ENCODE peak calls at places on chromosomes 5 and 9, in four cellular contexts. U, R, S and B are unnamed samples.

GRCh38 chr5:140145818-140146522 is 20.2 kb downstream of the IGIP start:
- DNase-seq in R (peak), U (peak), S (peak), B (no peak)

GRCh38 chr9:17744786-17745185 is 165.9 kb downstream of the SH3GL2 start:
- DNase-seq in R (no peak), U (no peak), S (no peak), B (no peak)

GRCh38 chr5:60639544-60639943 is 60.4 kb downstream of the DEPDC1B start:
- DNase-seq in U (no peak), S (no peak), R (no peak), B (no peak)

GRCh38 chr5:6475626-6476312 is 27.1 kb downstream of the UBE2QL1 start:
- DNase-seq in R (no peak), U (no peak), S (no peak), B (no peak)

GRCh38 chr5:59863777-59864176 is 29.7 kb downstream of the PDE4D start:
- DNase-seq in S (no peak), R (no peak), U (no peak), B (no peak)

GRCh38 chr5:124477577-124477976 is 268.9 kb downstream of the ZNF608 start:
- DNase-seq in U (no peak), S (no peak), R (no peak), B (no peak)

GRCh38 chr5:67187318-67187717 is 9.3 kb downstream of the CD180 start:
- DNase-seq in R (no peak), S (no peak), U (no peak), B (no peak)

GRCh38 chr9:135989722-135990467 is 28.7 kb upstream of the UBAC1 start:
- DNase-seq in U (no peak), S (peak), R (peak), B (no peak)

GRCh38 chr5:75052461-75053285 is at the start of gene GCNT4:
- DNase-seq in U (peak), S (no peak), R (peak), B (no peak)

GRCh38 chr9:36021968-36022367 is 14.7 kb upstream of the RECK start:
- DNase-seq in R (no peak), U (no peak), S (no peak), B (no peak)

GRCh38 chr9:70902705-70903131 is 218.7 kb downstream of the TRPM3 start:
- DNase-seq in R (no peak), U (no peak), S (no peak), B (no peak)

GRCh38 chr9:116124472-116125040 is 29.0 kb upstream of the PAPPA start:
- DNase-seq in U (no peak), R (no peak), S (no peak), B (no peak)

GRCh38 chr5:16596541-16596940 is 20.3 kb downstream of the RETREG1 start:
- DNase-seq in U (no peak), R (no peak), S (no peak), B (no peak)

GRCh38 chr5:134000116-134000515 is 4.7 kb downstream of the VDAC1 start:
- DNase-seq in S (no peak), U (no peak), R (no peak), B (no peak)

GRCh38 chr5:135457424-135458071 is 5.4 kb upstream of the TIFAB start:
- DNase-seq in R (peak), S (peak), U (peak), B (peak)

GRCh38 chr5:73901455-73901854 is 275.5 kb downstream of the ARHGEF28 start:
- DNase-seq in U (no peak), R (no peak), S (no peak), B (no peak)

GRCh38 chr5:138961221-138961620 is 86.1 kb upstream of the LRRTM2 start:
- DNase-seq in S (no peak), R (peak), U (no peak), B (no peak)

GRCh38 chr5:96004754-96005153 is 43.1 kb upstream of the ELL2 start:
- DNase-seq in U (no peak), R (no peak), S (no peak), B (no peak)

GRCh38 chr9:127783111-127783621 is 2.7 kb upstream of the CDK9 start:
- DNase-seq in S (peak), R (peak), U (peak), B (no peak)

GRCh38 chr5:93590511-93590910 is 7.5 kb downstream of the NR2F1 start:
- DNase-seq in R (no peak), U (no peak), S (no peak), B (no peak)

GRCh38 chr5:157253547-157253946 is 12.4 kb upstream of the CYFIP2 start:
- DNase-seq in R (no peak), S (no peak), U (no peak), B (no peak)

GRCh38 chr5:80957031-80957761 is 3.0 kb upstream of the RASGRF2 start:
- DNase-seq in S (no peak), R (no peak), U (no peak), B (no peak)

GRCh38 chr9:132880311-132880661 is 1.6 kb downstream of the SPACA9 start:
- DNase-seq in R (no peak), S (no peak), U (no peak), B (no peak)

GRCh38 chr5:150762216-150762615 is 3.4 kb upstream of the DCTN4 start:
- DNase-seq in U (no peak), S (no peak), R (no peak), B (no peak)

GRCh38 chr9:133117271-133118178 is 3.5 kb downstream of the RALGDS start:
- DNase-seq in U (peak), S (no peak), R (no peak), B (no peak)

GRCh38 chr5:66908230-66908629 is 288.4 kb downstream of the CD180 start:
- DNase-seq in R (no peak), U (no peak), S (no peak), B (no peak)

GRCh38 chr5:94693043-94693822 is 74.8 kb downstream of the SLF1 start:
- DNase-seq in R (no peak), S (no peak), U (no peak), B (no peak)

GRCh38 chr9:16352232-16352631 is 518.2 kb downstream of the BNC2 start:
- DNase-seq in S (no peak), R (no peak), U (no peak), B (no peak)

GRCh38 chr9:24765025-24765756 is 219.5 kb upstream of the IZUMO3 start:
- DNase-seq in R (no peak), U (no peak), S (no peak), B (no peak)

GRCh38 chr5:81212211-81212687 is 20.9 kb upstream of the CKMT2 start:
- DNase-seq in R (peak), S (no peak), U (no peak), B (no peak)

GRCh38 chr5:171826132-171826531 is 40.5 kb downstream of the SMIM23 start:
- DNase-seq in R (no peak), U (no peak), S (no peak), B (no peak)